ENCODE peak calls at places on chromosomes 11 and 22, in nine cellular contexts. H, A, R, J, Q, Z, E, W and Y are unnamed samples.
A peak's percentile ranks its signal among the peaks of the same experiment; 100 is the strongest.

GRCh38 chr11:36411202-36411640 is 98.9 kb downstream of the TRAF6 start:
- DNase-seq in Z (peak; percentile 55), A (no peak), Q (no peak), H (no peak), R (no peak), J (peak; percentile 11), W (no peak), E (no peak), Y (no peak)

GRCh38 chr22:20750461-20751184 is 23.3 kb upstream of the SERPIND1 start:
- DNase-seq in Z (peak; percentile 75), Q (no peak), A (peak; percentile 91), W (no peak), J (peak; percentile 32), H (peak; percentile 25), E (peak; percentile 90), R (no peak), Y (peak; percentile 76)

GRCh38 chr11:126181939-126182730 is 29.3 kb downstream of the RPUSD4 start:
- DNase-seq in H (no peak), Z (no peak), R (peak; percentile 63), A (no peak), E (no peak), J (no peak), W (no peak), Q (no peak), Y (no peak)

GRCh38 chr11:74225565-74225964 is 54.5 kb downstream of the PPME1 start:
- DNase-seq in A (no peak), Z (no peak), J (no peak), Q (no peak), R (no peak), H (no peak), W (no peak), E (no peak), Y (no peak)

GRCh38 chr22:26656896-26657851 is at the start of gene MIAT:
- DNase-seq in H (no peak), J (no peak), E (no peak), Z (no peak), W (peak; percentile 43), A (no peak), R (peak; percentile 92), Q (peak; percentile 69), Y (no peak)

GRCh38 chr11:126930100-126930841 is 70.3 kb downstream of the KIRREL3 start:
- DNase-seq in H (no peak), R (no peak), Q (no peak), Z (no peak), E (no peak), J (no peak), W (no peak), A (peak; percentile 41), Y (no peak)

GRCh38 chr11:119486016-119486415 is 63.0 kb upstream of the THY1 start:
- DNase-seq in J (no peak), H (no peak), R (no peak), Q (no peak), A (no peak), W (no peak), Z (no peak), E (no peak), Y (no peak)

GRCh38 chr11:34936945-34937344 is 20.5 kb downstream of the PDHX start:
- DNase-seq in H (no peak), A (no peak), Z (no peak), R (no peak), W (no peak), Q (no peak), E (no peak), J (no peak), Y (no peak)

GRCh38 chr22:36362819-36363377 is 24.9 kb downstream of the MYH9 start:
- DNase-seq in W (no peak), J (no peak), E (no peak), H (no peak), A (no peak), R (no peak), Q (no peak), Z (no peak), Y (no peak)

GRCh38 chr11:44002191-44003093 is 45.3 kb upstream of the ACCSL start:
- DNase-seq in J (no peak), Z (no peak), H (no peak), A (no peak), W (no peak), E (no peak), Q (no peak), R (peak; percentile 21), Y (no peak)

GRCh38 chr11:34784318-34784841 is 131.8 kb downstream of the APIP start:
- DNase-seq in Z (no peak), E (no peak), Q (no peak), R (no peak), J (no peak), W (no peak), A (no peak), H (no peak), Y (peak; percentile 9)

GRCh38 chr11:114053406-114053805 is 6.1 kb upstream of the ZBTB16 start:
- DNase-seq in J (no peak), Z (no peak), H (no peak), R (no peak), A (no peak), Q (no peak), E (no peak), W (no peak), Y (no peak)

GRCh38 chr11:35165416-35166368 is 26.7 kb downstream of the CD44 start:
- DNase-seq in R (no peak), W (peak; percentile 99), Z (peak; percentile 36), E (peak; percentile 78), H (peak; percentile 75), Q (peak; percentile 97), A (peak; percentile 79), J (no peak), Y (peak; percentile 89)

GRCh38 chr11:132114185-132114584 is 743.8 kb downstream of the NTM start:
- DNase-seq in J (no peak), A (peak; percentile 41), H (no peak), R (peak; percentile 65), W (no peak), Q (no peak), Z (peak; percentile 52), E (peak; percentile 58), Y (peak; percentile 38)

GRCh38 chr11:120579601-120580000 is 68.1 kb downstream of the GRIK4 start:
- DNase-seq in Q (no peak), R (no peak), J (no peak), H (no peak), A (no peak), E (no peak), Z (no peak), W (no peak), Y (no peak)

GRCh38 chr22:24107668-24108067 is 73.6 kb upstream of the SUSD2 start:
- DNase-seq in E (peak; percentile 55), J (peak; percentile 79), Q (no peak), H (peak; percentile 5), Z (peak; percentile 92), W (no peak), R (no peak), A (peak; percentile 94), Y (no peak)

GRCh38 chr11:65501530-65502273 is 2.9 kb downstream of the MALAT1 start:
- DNase-seq in E (no peak), W (no peak), H (no peak), Z (no peak), J (no peak), A (peak; percentile 67), R (no peak), Q (no peak), Y (no peak)

GRCh38 chr11:74257934-74258553 is 53.4 kb downstream of the P4HA3 start:
- DNase-seq in R (no peak), Z (peak; percentile 58), H (no peak), J (peak; percentile 23), Q (no peak), A (peak; percentile 68), E (peak; percentile 11), W (no peak), Y (no peak)

GRCh38 chr11:12986194-12986898 is 22.8 kb upstream of the RASSF10 start:
- DNase-seq in Z (no peak), H (no peak), R (no peak), E (no peak), J (no peak), A (no peak), W (no peak), Q (no peak), Y (no peak)

GRCh38 chr11:8772571-8772970 is 90.0 kb downstream of the RPL27A start:
- DNase-seq in H (no peak), J (no peak), Q (no peak), W (no peak), E (no peak), Z (no peak), A (no peak), R (no peak), Y (no peak)

GRCh38 chr11:102914238-102915043 is 39.7 kb upstream of the MMP12 start:
- DNase-seq in H (peak; percentile 11), R (peak; percentile 30), Z (no peak), J (no peak), A (peak; percentile 51), E (peak; percentile 16), W (no peak), Q (no peak), Y (peak; percentile 67)

GRCh38 chr11:135075740-135076139 is 663.7 kb upstream of the B3GAT1 start:
- DNase-seq in J (peak; percentile 28), Q (peak; percentile 31), H (no peak), A (peak; percentile 54), E (peak; percentile 58), R (peak; percentile 52), Z (peak; percentile 47), W (peak; percentile 20), Y (peak; percentile 26)

GRCh38 chr11:110032257-110032656 is 60.9 kb upstream of the ZC3H12C start:
- DNase-seq in J (no peak), W (no peak), Q (no peak), A (peak; percentile 36), H (no peak), R (no peak), Z (no peak), E (no peak), Y (no peak)